ENCODE peak calls at places on chromosome 10, in six cellular contexts. T is heart right ventricle, F is thoracic aorta, Z is IMR-90, B is cardiac muscle cell, V is adrenal gland. N is an unnamed sample. For H3K4me1, the result is how much of the 10 kb centered on the place peaks cover.

GRCh38 chr10:85926986-85927385 is 439.6 kb downstream of the GRID1 start:
- DNase-seq in T (no peak), F (no peak), Z (no peak), V (no peak), B (no peak), N (no peak)

GRCh38 chr10:90269699-90270098 is 568.3 kb downstream of the KIF20B start:
- DNase-seq in Z (no peak), T (no peak), B (no peak), F (no peak), V (no peak), N (no peak)

GRCh38 chr10:80168679-80169380 is 36.3 kb downstream of the PLAC9 start:
- DNase-seq in B (no peak), F (no peak), Z (peak), T (no peak), V (no peak), N (no peak)

GRCh38 chr10:57996536-57996935 is 271.2 kb downstream of the IPMK start:
- DNase-seq in Z (no peak), F (no peak), B (no peak), T (no peak), V (no peak), N (no peak)

GRCh38 chr10:43594944-43595589 is 11.2 kb upstream of the ZNF485 start:
- DNase-seq in V (peak), T (peak), Z (peak), F (no peak), B (peak), N (no peak)

GRCh38 chr10:86346169-86346793 is 20.3 kb downstream of the GRID1 start:
- DNase-seq in Z (no peak), F (no peak), B (no peak), T (no peak), V (no peak), N (no peak)

GRCh38 chr10:112906945-112907344 is 43.1 kb upstream of the TCF7L2 start:
- DNase-seq in T (no peak), Z (no peak), F (no peak), V (no peak), B (no peak), N (no peak)

GRCh38 chr10:42975005-42975493 is 101.8 kb upstream of the RET start:
- DNase-seq in F (no peak), B (no peak), V (peak), Z (no peak), T (no peak), N (no peak)

GRCh38 chr10:89795840-89796239 is 94.5 kb downstream of the KIF20B start:
- DNase-seq in B (no peak), Z (no peak), T (no peak), V (no peak), F (no peak), N (no peak)

GRCh38 chr10:29443745-29444523 is 155.1 kb downstream of the LYZL1 start:
- DNase-seq in V (no peak), B (no peak), T (no peak), F (no peak), Z (peak), N (no peak)

GRCh38 chr10:106167946-106168345 is 996.6 kb downstream of the SORCS1 start:
- DNase-seq in T (no peak), V (no peak), Z (no peak), B (peak), F (no peak), N (no peak)

GRCh38 chr10:22684707-22685106 is 29.7 kb downstream of the PIP4K2A start:
- DNase-seq in F (no peak), Z (no peak), T (no peak), B (no peak), V (no peak), N (no peak)

GRCh38 chr10:102712089-102712488 is 2.1 kb downstream of the ARL3 start:
- DNase-seq in T (no peak), F (no peak), Z (no peak), V (no peak), B (no peak), N (no peak)
- H3K4me3 ChIP-seq in T (no peak), F (no peak), Z (no peak), V (no peak), B (no peak), N (no peak)

GRCh38 chr10:124675824-124676223 is 68.4 kb downstream of the FAM53B start:
- DNase-seq in F (no peak), B (no peak), Z (no peak), V (no peak), T (no peak), N (no peak)

GRCh38 chr10:124675261-124675660 is 68.9 kb downstream of the FAM53B start:
- DNase-seq in T (no peak), V (no peak), Z (no peak), B (no peak), F (no peak), N (no peak)

GRCh38 chr10:124677871-124678565 is 66.2 kb downstream of the FAM53B start:
- DNase-seq in V (no peak), Z (peak), B (peak), T (no peak), F (no peak), N (no peak)

GRCh38 chr10:124677291-124677690 is 66.9 kb downstream of the FAM53B start:
- DNase-seq in Z (no peak), B (no peak), F (no peak), V (no peak), T (no peak), N (no peak)

GRCh38 chr10:124676416-124677062 is 67.6 kb downstream of the FAM53B start:
- DNase-seq in T (no peak), B (peak), V (no peak), F (no peak), Z (no peak), N (no peak)
- H3K4me1 ChIP-seq in T (half or more), B (under half), V (half or more), F (under half), Z (under half), N (under half)

DNA sequence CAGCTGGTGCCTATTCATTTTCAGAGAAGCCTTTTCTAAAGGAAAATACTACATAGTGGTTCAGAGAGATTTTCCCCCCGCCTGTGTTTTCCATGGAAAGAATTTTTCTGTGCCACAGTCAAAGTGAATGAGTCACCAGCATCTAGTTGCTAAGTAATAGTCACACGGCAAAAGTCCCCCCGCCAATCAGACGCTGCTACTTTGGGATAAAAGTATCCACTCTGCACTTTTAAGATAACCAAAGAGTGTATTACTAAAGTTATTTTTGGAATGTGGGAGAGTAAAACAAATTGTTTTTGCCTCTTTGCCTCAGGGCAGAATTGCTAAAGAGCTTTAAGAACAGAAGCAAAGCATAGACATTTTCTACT is 23.5 kb downstream of the ABLIM1 start:
- DNase-seq in F (peak), Z (peak), T (peak), V (peak), B (peak), N (peak)
- TF ChIP-seq CTCF in F (no peak), Z (no peak), T (no peak), V (no peak), B (no peak), N (no peak)

GRCh38 chr10:110036640-110037039 is 28.9 kb downstream of the ADD3 start:
- DNase-seq in V (no peak), Z (no peak), F (no peak), T (no peak), B (no peak), N (no peak)
- H3K4me3 ChIP-seq in V (no peak), Z (no peak), F (no peak), T (no peak), B (no peak), N (no peak)

GRCh38 chr10:72079356-72079755 is 9.0 kb downstream of the SPOCK2 start:
- DNase-seq in Z (no peak), B (no peak), T (no peak), F (no peak), V (no peak), N (no peak)

GRCh38 chr10:72077275-72077990 is 10.9 kb downstream of the SPOCK2 start:
- DNase-seq in T (no peak), Z (no peak), V (no peak), B (no peak), F (no peak), N (no peak)

GRCh38 chr10:72075184-72076115 is 12.9 kb downstream of the SPOCK2 start:
- DNase-seq in Z (no peak), B (no peak), F (no peak), V (no peak), T (no peak), N (no peak)

GRCh38 chr10:72074413-72075183 is 13.8 kb downstream of the SPOCK2 start:
- DNase-seq in F (no peak), V (no peak), T (no peak), B (no peak), Z (no peak), N (no peak)

GRCh38 chr10:72076756-72077155 is 11.6 kb downstream of the SPOCK2 start:
- DNase-seq in F (no peak), Z (no peak), B (no peak), V (no peak), T (no peak), N (no peak)
- H3K4me1 ChIP-seq in F (under half), Z (under half), B (under half), V (under half), T (under half), N (under half)

GRCh38 chr10:119602241-119603095 is 5.7 kb upstream of the TIAL1 start:
- DNase-seq in F (no peak), T (no peak), B (peak), V (peak), Z (no peak), N (no peak)
- TF ChIP-seq CTCF in F (no peak), T (peak), B (peak), V (no peak), Z (peak), N (no peak)

DNA sequence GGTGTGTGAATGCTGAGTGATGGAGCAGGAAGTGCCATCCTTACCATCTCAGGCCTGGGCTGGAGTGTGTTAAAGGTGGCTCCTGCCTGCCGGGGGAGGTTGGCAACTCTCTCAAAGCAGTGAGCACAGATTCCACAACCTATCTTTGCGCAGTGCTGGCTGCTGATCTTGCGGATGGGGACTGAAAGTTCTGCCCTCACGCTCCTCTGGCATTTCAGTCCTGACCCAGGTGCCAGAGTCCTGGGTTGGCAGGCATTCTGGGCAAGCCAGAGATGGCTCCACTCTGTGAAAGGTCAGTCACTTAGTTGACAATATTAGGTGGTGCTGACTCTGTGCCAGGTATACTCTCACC is 315.5 kb downstream of the RPS24 start:
- DNase-seq in Z (no peak), F (no peak), T (no peak), B (no peak), V (no peak), N (peak)
- H3K4me3 ChIP-seq in Z (no peak), F (no peak), T (no peak), B (no peak), V (no peak), N (no peak)

N was measured in uterus.